ENCODE peak calls at places on chromosomes 7 and 10, in eight cellular contexts. V is transverse colon, N is gastrocnemius medialis, F is ovary, D is prostate gland, X is upper lobe of left lung, G is IMR-90, I is Peyer's patch. W is an unnamed sample. For H3K36me3, the result is how much of the 10 kb centered on the place peaks cover.

GRCh38 chr7:116633131-116633988 is 38.6 kb upstream of the MET start:
- DNase-seq in V (no peak), N (peak), F (peak), D (no peak), X (peak), G (no peak), I (no peak), W (no peak)

GRCh38 chr7:83410989-83411591 is 237.8 kb downstream of the SEMA3E start:
- DNase-seq in V (no peak), N (no peak), F (no peak), D (peak), X (no peak), G (peak), I (no peak), W (no peak)

GRCh38 chr10:72567421-72567820 is 58.5 kb downstream of the MICU1 start:
- DNase-seq in V (no peak), N (peak), F (no peak), D (no peak), X (peak), G (peak), I (no peak), W (no peak)

GRCh38 chr10:100535715-100536353 is at the start of gene HIF1AN:
- DNase-seq in V (peak), N (peak), F (peak), D (peak), X (peak), G (peak), I (peak), W (peak)

GRCh38 chr10:121127151-121127906 is 276.2 kb downstream of the WDR11 start:
- DNase-seq in V (no peak), N (no peak), F (no peak), D (no peak), X (no peak), G (no peak), I (no peak), W (no peak)

GRCh38 chr7:157397751-157398691 is 61.2 kb downstream of the DNAJB6 start:
- DNase-seq in V (peak), N (peak), F (peak), D (no peak), X (no peak), G (peak), I (no peak), W (no peak)

GRCh38 chr7:25321424-25321823 is 93.1 kb upstream of the NPVF start:
- DNase-seq in V (no peak), N (no peak), F (no peak), D (no peak), X (no peak), G (no peak), I (no peak), W (peak)

GRCh38 chr10:12638103-12638502 is 288.8 kb downstream of the CAMK1D start:
- DNase-seq in V (peak), N (no peak), F (no peak), D (no peak), X (no peak), G (peak), I (no peak), W (no peak)

GRCh38 chr10:131109746-131110145 is 201.8 kb downstream of the TCERG1L start:
- DNase-seq in V (no peak), N (no peak), F (no peak), D (no peak), X (no peak), G (no peak), I (no peak), W (no peak)

DNA sequence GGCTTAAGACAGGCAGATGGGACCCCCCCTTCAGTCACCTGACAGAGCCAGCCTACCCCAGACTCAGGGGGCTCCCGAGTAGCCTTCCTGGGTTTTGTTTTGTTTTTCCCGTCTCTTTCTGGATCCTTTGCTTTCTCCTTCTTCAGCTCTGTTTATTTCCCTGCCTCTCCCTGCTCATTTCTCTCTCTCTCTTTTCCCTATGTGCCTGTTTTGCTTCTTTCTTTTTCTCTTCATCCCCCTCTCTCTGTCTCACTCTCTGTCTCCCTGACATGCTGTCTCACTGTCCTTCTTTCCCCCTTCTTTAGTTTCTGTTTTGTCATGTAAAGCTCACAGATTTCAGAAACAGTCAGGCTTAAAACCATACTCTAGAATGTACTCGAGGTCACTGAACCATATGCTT is 38.2 kb upstream of the SLC29A3 start:
- DNase-seq in V (no peak), N (no peak), F (no peak), D (no peak), X (no peak), G (no peak), I (no peak), W (no peak)
- H3K27ac ChIP-seq in V (no peak), N (no peak), F (peak), D (no peak), X (no peak), G (peak), I (no peak), W (no peak)

GRCh38 chr10:1109795-1110673 is 53.8 kb downstream of the WDR37 start:
- DNase-seq in V (peak), N (no peak), F (peak), D (peak), X (no peak), G (peak), I (peak), W (no peak)
- H3K36me3 ChIP-seq in V (under half), N (under half), F (under half), D (under half), X (under half), G (half or more), I (under half), W (half or more)

GRCh38 chr7:101687081-101687480 is 58.0 kb upstream of the MYL10 start:
- DNase-seq in V (no peak), N (no peak), F (no peak), D (no peak), X (no peak), G (no peak), I (no peak), W (no peak)

GRCh38 chr7:101688995-101689907 is 60.2 kb upstream of the MYL10 start:
- DNase-seq in V (no peak), N (no peak), F (no peak), D (no peak), X (no peak), G (no peak), I (no peak), W (no peak)

GRCh38 chr7:101690061-101690460 is 61.0 kb upstream of the MYL10 start:
- DNase-seq in V (peak), N (no peak), F (no peak), D (no peak), X (no peak), G (no peak), I (no peak), W (no peak)

GRCh38 chr7:101687791-101688182 is 58.7 kb upstream of the MYL10 start:
- DNase-seq in V (no peak), N (no peak), F (no peak), D (no peak), X (no peak), G (no peak), I (no peak), W (no peak)

DNA sequence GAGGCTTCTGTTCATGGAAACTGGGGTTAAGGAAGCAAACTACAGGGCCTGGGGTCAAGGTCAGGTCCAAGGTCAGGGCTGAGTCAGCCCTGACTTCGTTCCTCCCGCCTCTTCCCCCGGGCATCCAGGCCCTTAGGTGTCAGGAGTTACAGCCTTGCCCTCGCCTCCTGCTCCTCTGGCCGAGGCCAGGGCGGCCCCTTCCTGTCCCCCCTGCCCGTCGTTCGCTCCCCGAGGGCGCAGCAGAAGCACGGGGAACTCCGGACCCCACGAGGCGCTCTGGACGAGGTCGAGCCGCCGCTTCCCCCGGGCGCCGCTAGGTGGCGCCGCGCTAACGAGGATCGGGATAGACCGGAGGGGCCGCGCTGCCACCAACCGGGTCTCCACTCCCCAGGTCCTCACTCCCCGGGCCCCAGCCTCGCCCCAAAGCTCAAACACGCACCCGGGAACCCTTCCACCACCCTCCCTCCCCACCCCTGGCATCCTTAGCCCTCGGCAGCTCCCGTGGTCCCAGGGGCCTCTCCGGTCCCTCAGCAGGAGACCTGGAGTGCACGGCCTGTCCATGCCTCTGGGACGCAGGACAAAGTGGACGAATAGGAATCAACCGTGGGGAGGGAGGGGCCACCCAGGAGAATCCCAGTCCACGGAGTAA is 59.2 kb upstream of the MYL10 start:
- DNase-seq in V (peak), N (peak), F (peak), D (peak), X (peak), G (peak), I (peak), W (peak)
- TF ChIP-seq POLR2A in V (no peak), N (no peak), F (no peak), D (no peak), X (no peak), G (peak), I (no peak), W (no peak)

GRCh38 chr10:58853668-58854067 is 322.8 kb upstream of the PHYHIPL start:
- DNase-seq in V (no peak), N (peak), F (no peak), D (no peak), X (no peak), G (no peak), I (no peak), W (no peak)

GRCh38 chr10:58857251-58857650 is 319.2 kb upstream of the PHYHIPL start:
- DNase-seq in V (no peak), N (no peak), F (no peak), D (no peak), X (no peak), G (no peak), I (no peak), W (peak)

GRCh38 chr10:58859541-58859940 is 316.9 kb upstream of the PHYHIPL start:
- DNase-seq in V (no peak), N (no peak), F (no peak), D (no peak), X (no peak), G (peak), I (no peak), W (peak)

GRCh38 chr10:58854811-58855210 is 321.6 kb upstream of the PHYHIPL start:
- DNase-seq in V (no peak), N (no peak), F (no peak), D (no peak), X (no peak), G (no peak), I (no peak), W (peak)

DNA sequence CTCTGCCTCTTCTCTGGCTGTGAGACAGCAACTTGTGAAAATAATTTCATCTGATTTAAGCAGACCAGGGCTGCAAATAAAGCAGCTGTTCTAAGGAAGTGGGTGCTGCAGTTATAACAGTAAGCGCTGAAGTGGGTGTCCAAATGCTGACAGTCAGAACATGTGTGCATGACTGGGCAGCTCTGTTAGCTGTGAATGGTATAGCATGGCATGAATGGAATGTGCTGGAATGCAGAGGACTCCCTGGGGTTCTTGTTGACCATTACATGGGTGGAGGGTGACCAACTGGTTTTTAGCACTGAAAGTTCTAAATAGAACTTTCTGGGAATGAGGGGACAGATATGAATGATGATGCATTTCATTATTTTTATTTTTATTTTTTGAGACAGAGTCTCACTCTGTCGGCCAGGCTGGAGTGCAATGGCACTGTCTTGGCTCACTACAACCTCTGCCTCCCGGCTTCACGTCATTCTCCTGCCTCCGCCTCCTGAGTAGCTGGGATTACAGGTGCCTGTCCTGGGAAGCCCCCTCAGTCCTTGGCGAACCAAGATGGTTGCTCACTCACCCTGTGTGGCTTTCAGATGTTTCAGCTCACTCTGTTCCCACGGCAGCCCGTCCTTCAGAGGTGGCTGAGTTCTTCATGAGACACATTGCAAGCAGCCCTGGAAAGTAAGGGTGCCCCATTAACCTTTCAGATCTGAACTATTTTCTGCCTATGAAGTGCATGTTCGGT is 319.8 kb upstream of the PHYHIPL start:
- DNase-seq in V (no peak), N (peak), F (no peak), D (peak), X (peak), G (peak), I (no peak), W (peak)
- H3K27ac ChIP-seq in V (no peak), N (no peak), F (no peak), D (no peak), X (no peak), G (peak), I (no peak), W (peak)

DNA sequence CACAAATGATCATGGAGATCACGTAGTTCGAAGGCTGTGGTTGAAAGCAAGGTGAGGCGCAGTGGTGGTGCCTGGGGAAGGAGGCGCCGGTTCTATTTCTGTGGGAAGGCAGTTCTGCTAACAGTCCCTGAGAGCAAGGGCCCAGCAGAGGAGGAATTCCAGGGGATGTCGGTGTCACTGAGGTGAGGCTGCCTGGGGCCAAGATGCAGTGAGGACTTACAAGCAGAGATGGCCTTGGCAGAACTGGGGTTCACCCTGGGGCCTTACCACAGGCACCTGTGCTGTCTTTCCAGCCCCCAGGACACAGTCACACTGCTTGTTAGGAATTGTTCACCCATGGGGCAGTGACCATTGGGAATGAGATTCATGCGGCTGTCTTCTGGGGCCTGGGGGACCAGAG is 26.7 kb downstream of the GBX1 start:
- DNase-seq in V (peak), N (no peak), F (no peak), D (no peak), X (no peak), G (no peak), I (no peak), W (no peak)
- H3K36me3 ChIP-seq in V (under half), N (under half), F (under half), D (under half), X (under half), G (half or more), I (under half), W (half or more)

DNA sequence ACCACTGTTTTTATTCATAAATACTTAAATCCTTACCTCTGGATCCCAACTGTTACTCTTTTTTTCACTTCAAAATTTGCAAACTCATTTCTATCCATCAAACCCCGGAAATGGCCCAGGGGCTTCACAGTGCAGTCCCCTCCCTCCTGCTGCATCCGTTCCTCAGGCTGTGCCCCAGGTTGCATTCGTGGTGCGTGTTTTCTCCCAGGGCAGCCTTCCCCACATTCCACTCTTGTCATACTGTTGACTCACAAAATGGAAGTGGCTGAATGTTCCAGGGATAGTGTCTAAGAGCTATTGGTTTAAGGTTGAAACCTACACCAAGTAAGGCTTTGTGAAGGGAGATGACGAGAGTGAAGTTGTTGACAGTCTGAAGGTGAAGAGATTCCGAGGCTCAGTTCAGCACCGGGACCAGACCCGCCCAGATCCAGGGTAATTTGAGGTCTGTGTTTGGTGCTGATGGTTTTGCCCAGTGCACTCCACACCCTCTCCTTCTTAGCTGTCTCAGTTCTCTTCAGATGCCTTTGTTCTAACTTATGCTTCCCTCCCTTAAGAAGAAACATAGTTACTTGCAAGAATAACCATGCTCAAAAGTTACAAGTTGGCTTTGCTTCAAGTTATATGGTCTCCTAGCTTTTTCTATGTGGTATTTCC is 7.7 kb downstream of the INSIG1 start:
- DNase-seq in V (no peak), N (no peak), F (no peak), D (no peak), X (no peak), G (no peak), I (no peak), W (no peak)
- TF ChIP-seq POLR2A in V (no peak), N (no peak), F (no peak), D (no peak), X (no peak), G (no peak), I (no peak), W (no peak)

GRCh38 chr7:47581821-47582747 is at the start of gene TNS3:
- DNase-seq in V (peak), N (no peak), F (peak), D (no peak), X (peak), G (peak), I (no peak), W (no peak)

GRCh38 chr7:47581442-47581820 is 480 bp downstream of the TNS3 start:
- DNase-seq in V (peak), N (no peak), F (peak), D (no peak), X (no peak), G (no peak), I (no peak), W (no peak)

GRCh38 chr7:47586925-47587324 is 5.0 kb upstream of the TNS3 start:
- DNase-seq in V (no peak), N (no peak), F (no peak), D (no peak), X (no peak), G (no peak), I (no peak), W (no peak)

GRCh38 chr7:47582748-47583740 is 1.1 kb upstream of the TNS3 start:
- DNase-seq in V (no peak), N (peak), F (peak), D (no peak), X (no peak), G (no peak), I (no peak), W (no peak)

GRCh38 chr7:47584128-47584865 is 2.4 kb upstream of the TNS3 start:
- DNase-seq in V (no peak), N (no peak), F (peak), D (no peak), X (no peak), G (no peak), I (no peak), W (no peak)
- H3K27ac ChIP-seq in V (no peak), N (no peak), F (peak), D (no peak), X (peak), G (peak), I (peak), W (no peak)

GRCh38 chr10:29553732-29554260 is 81.0 kb downstream of the SVIL start:
- DNase-seq in V (no peak), N (peak), F (no peak), D (no peak), X (no peak), G (no peak), I (no peak), W (no peak)
- H3K36me3 ChIP-seq in V (under half), N (under half), F (under half), D (under half), X (under half), G (under half), I (under half), W (half or more)

GRCh38 chr10:2856598-2856997 is 210.8 kb upstream of the PFKP start:
- DNase-seq in V (no peak), N (no peak), F (no peak), D (no peak), X (no peak), G (no peak), I (no peak), W (no peak)

GRCh38 chr10:2866569-2866968 is 200.8 kb upstream of the PFKP start:
- DNase-seq in V (no peak), N (no peak), F (no peak), D (no peak), X (no peak), G (no peak), I (no peak), W (peak)

GRCh38 chr10:2858452-2858851 is 208.9 kb upstream of the PFKP start:
- DNase-seq in V (no peak), N (no peak), F (no peak), D (no peak), X (no peak), G (no peak), I (no peak), W (no peak)

GRCh38 chr10:2861632-2862210 is 205.6 kb upstream of the PFKP start:
- DNase-seq in V (no peak), N (no peak), F (no peak), D (no peak), X (no peak), G (no peak), I (no peak), W (no peak)
- TF ChIP-seq POLR2A in V (no peak), N (no peak), F (no peak), D (no peak), X (no peak), G (no peak), I (no peak), W (no peak)

W was measured in esophagus muscularis mucosa.